ENCODE peak calls at places on chromosome 18, in five cellular contexts. One of them, this sample, is unnamed.

GRCh38 chr18:3261393-3262233 is at the start of gene MYL12B:
- DNase-seq in pancreas: peak
- DNase-seq in upper lobe of left lung: peak
- DNase-seq in heart left ventricle: peak
- DNase-seq in CD8-positive, alpha-beta T cell: peak
- DNase-seq in this sample: peak

GRCh38 chr18:49243391-49243790 is 217.1 kb downstream of the DYM start:
- DNase-seq in pancreas: no peak
- DNase-seq in upper lobe of left lung: no peak
- DNase-seq in heart left ventricle: no peak
- DNase-seq in CD8-positive, alpha-beta T cell: no peak
- DNase-seq in this sample: peak

GRCh38 chr18:28834889-28835288 is 658.0 kb upstream of the CDH2 start:
- DNase-seq in pancreas: no peak
- DNase-seq in upper lobe of left lung: no peak
- DNase-seq in heart left ventricle: no peak
- DNase-seq in CD8-positive, alpha-beta T cell: no peak
- DNase-seq in this sample: peak

GRCh38 chr18:24397131-24397693 is 412 bp downstream of the OSBPL1A start:
- DNase-seq in pancreas: no peak
- DNase-seq in upper lobe of left lung: no peak
- DNase-seq in heart left ventricle: no peak
- DNase-seq in CD8-positive, alpha-beta T cell: no peak
- DNase-seq in this sample: peak

GRCh38 chr18:45175505-45175904 is 439.8 kb upstream of the SLC14A2 start:
- DNase-seq in pancreas: no peak
- DNase-seq in upper lobe of left lung: no peak
- DNase-seq in heart left ventricle: no peak
- DNase-seq in CD8-positive, alpha-beta T cell: no peak
- DNase-seq in this sample: peak

GRCh38 chr18:31206064-31206463 is 43.4 kb upstream of the DSC1 start:
- DNase-seq in pancreas: no peak
- DNase-seq in upper lobe of left lung: no peak
- DNase-seq in heart left ventricle: no peak
- DNase-seq in CD8-positive, alpha-beta T cell: no peak
- DNase-seq in this sample: no peak

GRCh38 chr18:51092097-51092496 is 62.1 kb downstream of the SMAD4 start:
- DNase-seq in pancreas: no peak
- DNase-seq in upper lobe of left lung: no peak
- DNase-seq in heart left ventricle: no peak
- DNase-seq in CD8-positive, alpha-beta T cell: no peak
- DNase-seq in this sample: no peak

GRCh38 chr18:32243358-32243757 is 53.5 kb downstream of the MEP1B start:
- DNase-seq in pancreas: no peak
- DNase-seq in upper lobe of left lung: peak
- DNase-seq in heart left ventricle: no peak
- DNase-seq in CD8-positive, alpha-beta T cell: no peak
- DNase-seq in this sample: no peak

GRCh38 chr18:67549946-67550345 is 33.4 kb upstream of the DSEL start:
- DNase-seq in pancreas: no peak
- DNase-seq in upper lobe of left lung: no peak
- DNase-seq in heart left ventricle: no peak
- DNase-seq in CD8-positive, alpha-beta T cell: no peak
- DNase-seq in this sample: no peak

GRCh38 chr18:23320709-23321236 is 132.3 kb upstream of the RIOK3 start:
- DNase-seq in pancreas: no peak
- DNase-seq in upper lobe of left lung: no peak
- DNase-seq in heart left ventricle: no peak
- DNase-seq in CD8-positive, alpha-beta T cell: no peak
- DNase-seq in this sample: no peak

GRCh38 chr18:63160172-63160995 is 159.2 kb downstream of the BCL2 start:
- DNase-seq in pancreas: no peak
- DNase-seq in upper lobe of left lung: no peak
- DNase-seq in heart left ventricle: no peak
- DNase-seq in CD8-positive, alpha-beta T cell: no peak
- DNase-seq in this sample: peak

GRCh38 chr18:57110295-57110694 is 36.6 kb upstream of the BOD1L2 start:
- DNase-seq in pancreas: no peak
- DNase-seq in upper lobe of left lung: no peak
- DNase-seq in heart left ventricle: no peak
- DNase-seq in CD8-positive, alpha-beta T cell: no peak
- DNase-seq in this sample: peak

GRCh38 chr18:61841709-61842108 is 51.1 kb downstream of the RNF152 start:
- DNase-seq in pancreas: no peak
- DNase-seq in upper lobe of left lung: no peak
- DNase-seq in heart left ventricle: no peak
- DNase-seq in CD8-positive, alpha-beta T cell: no peak
- DNase-seq in this sample: no peak

GRCh38 chr18:56815926-56816325 is 164.8 kb downstream of the WDR7 start:
- DNase-seq in pancreas: no peak
- DNase-seq in upper lobe of left lung: no peak
- DNase-seq in heart left ventricle: no peak
- DNase-seq in CD8-positive, alpha-beta T cell: no peak
- DNase-seq in this sample: peak

GRCh38 chr18:54590945-54591344 is at the start of gene DYNAP:
- DNase-seq in pancreas: no peak
- DNase-seq in upper lobe of left lung: no peak
- DNase-seq in heart left ventricle: no peak
- DNase-seq in CD8-positive, alpha-beta T cell: no peak
- DNase-seq in this sample: no peak

GRCh38 chr18:46134920-46135675 is 30.9 kb downstream of the HAUS1 start:
- DNase-seq in pancreas: no peak
- DNase-seq in upper lobe of left lung: no peak
- DNase-seq in heart left ventricle: peak
- DNase-seq in CD8-positive, alpha-beta T cell: no peak
- DNase-seq in this sample: no peak

GRCh38 chr18:47054369-47054768 is 18.9 kb upstream of the ELOA2 start:
- DNase-seq in pancreas: no peak
- DNase-seq in upper lobe of left lung: no peak
- DNase-seq in heart left ventricle: no peak
- DNase-seq in CD8-positive, alpha-beta T cell: no peak
- DNase-seq in this sample: no peak

GRCh38 chr18:12420831-12421421 is 13.2 kb downstream of the PRELID3A start:
- DNase-seq in pancreas: peak
- DNase-seq in upper lobe of left lung: peak
- DNase-seq in heart left ventricle: no peak
- DNase-seq in CD8-positive, alpha-beta T cell: no peak
- DNase-seq in this sample: no peak

GRCh38 chr18:10062292-10062940 is 148.6 kb downstream of the VAPA start:
- DNase-seq in pancreas: no peak
- DNase-seq in upper lobe of left lung: no peak
- DNase-seq in heart left ventricle: no peak
- DNase-seq in CD8-positive, alpha-beta T cell: no peak
- DNase-seq in this sample: no peak

DNA sequence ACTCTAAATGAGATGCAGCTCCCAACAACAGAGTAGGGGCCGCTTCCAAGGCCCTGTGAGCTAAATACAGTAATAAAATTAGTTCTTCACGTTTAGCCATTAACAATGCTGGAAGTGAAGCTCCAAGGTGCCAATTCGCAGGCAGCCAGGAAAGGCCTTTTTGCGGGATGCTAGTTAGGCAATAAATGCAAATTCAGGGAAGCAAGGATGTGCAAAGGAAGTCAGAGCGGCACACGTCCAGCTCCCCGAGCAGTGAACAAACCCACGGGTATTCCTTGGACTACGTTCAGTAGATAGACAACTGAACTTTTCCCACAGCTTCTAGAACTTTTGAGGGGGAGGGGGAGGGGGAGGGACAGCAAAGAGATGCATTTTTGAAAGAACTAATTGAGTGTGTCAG is 6.9 kb downstream of the ZNF516 start:
- DNase-seq in pancreas: no peak
- DNase-seq in upper lobe of left lung: no peak
- DNase-seq in heart left ventricle: no peak
- DNase-seq in CD8-positive, alpha-beta T cell: no peak
- DNase-seq in this sample: peak
- H3K4me3 ChIP-seq in pancreas: no peak
- H3K4me3 ChIP-seq in upper lobe of left lung: no peak
- H3K4me3 ChIP-seq in heart left ventricle: peak
- H3K4me3 ChIP-seq in CD8-positive, alpha-beta T cell: no peak
- H3K4me3 ChIP-seq in this sample: no peak

GRCh38 chr18:25454270-25454659 is 102.3 kb upstream of the ZNF521 start:
- DNase-seq in pancreas: no peak
- DNase-seq in upper lobe of left lung: no peak
- DNase-seq in heart left ventricle: no peak
- DNase-seq in CD8-positive, alpha-beta T cell: no peak
- DNase-seq in this sample: no peak
- TF ChIP-seq CTCF in pancreas: no peak
- TF ChIP-seq CTCF in upper lobe of left lung: no peak
- TF ChIP-seq CTCF in heart left ventricle: no peak
- TF ChIP-seq CTCF in CD8-positive, alpha-beta T cell: no peak
- TF ChIP-seq CTCF in this sample: no peak

DNA sequence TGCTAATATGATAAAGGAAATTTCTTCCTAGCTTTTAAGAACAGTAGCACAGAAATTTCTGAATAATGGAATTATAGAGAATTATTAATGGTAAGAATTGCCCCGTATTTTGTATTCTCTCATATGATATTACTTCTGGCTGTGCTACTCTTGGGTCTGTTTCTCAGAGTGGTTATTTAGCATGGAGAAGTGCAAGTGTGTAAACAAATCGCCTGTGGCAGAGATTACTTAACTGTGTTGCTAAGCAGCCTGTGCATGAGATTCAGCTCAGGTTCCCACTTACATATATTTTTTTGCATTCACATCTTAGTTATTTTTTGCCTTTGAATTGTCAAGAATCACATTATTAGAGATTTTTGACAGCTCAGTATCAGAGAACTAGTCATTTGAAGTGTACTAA is 80.1 kb upstream of the NFATC1 start:
- DNase-seq in pancreas: no peak
- DNase-seq in upper lobe of left lung: no peak
- DNase-seq in heart left ventricle: no peak
- DNase-seq in CD8-positive, alpha-beta T cell: no peak
- DNase-seq in this sample: no peak
- H3K4me3 ChIP-seq in pancreas: no peak
- H3K4me3 ChIP-seq in upper lobe of left lung: no peak
- H3K4me3 ChIP-seq in heart left ventricle: no peak
- H3K4me3 ChIP-seq in CD8-positive, alpha-beta T cell: no peak
- H3K4me3 ChIP-seq in this sample: no peak

DNA sequence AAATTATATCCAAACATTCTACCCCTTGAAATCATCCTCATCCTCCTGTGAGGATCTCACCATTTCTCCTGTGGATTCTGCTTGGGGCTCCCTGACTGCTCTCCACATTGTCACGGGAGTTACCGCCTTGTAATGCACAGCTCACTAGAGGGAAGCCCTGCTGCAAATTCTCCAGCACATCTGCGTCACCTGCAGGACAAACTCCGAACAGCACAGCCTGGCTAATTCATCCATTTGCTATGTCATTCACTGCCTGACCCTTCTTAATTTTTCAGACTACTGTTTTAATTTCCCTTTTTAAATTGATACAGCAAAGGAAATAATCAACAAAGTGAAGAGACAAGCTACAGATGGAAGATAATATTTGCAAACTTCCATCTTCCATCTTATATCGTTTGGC is 627.4 kb downstream of the FBXO15 start:
- DNase-seq in pancreas: no peak
- DNase-seq in upper lobe of left lung: no peak
- DNase-seq in heart left ventricle: no peak
- DNase-seq in CD8-positive, alpha-beta T cell: no peak
- DNase-seq in this sample: peak
- TF ChIP-seq CTCF in pancreas: no peak
- TF ChIP-seq CTCF in upper lobe of left lung: no peak
- TF ChIP-seq CTCF in heart left ventricle: no peak
- TF ChIP-seq CTCF in CD8-positive, alpha-beta T cell: no peak
- TF ChIP-seq CTCF in this sample: peak

DNA sequence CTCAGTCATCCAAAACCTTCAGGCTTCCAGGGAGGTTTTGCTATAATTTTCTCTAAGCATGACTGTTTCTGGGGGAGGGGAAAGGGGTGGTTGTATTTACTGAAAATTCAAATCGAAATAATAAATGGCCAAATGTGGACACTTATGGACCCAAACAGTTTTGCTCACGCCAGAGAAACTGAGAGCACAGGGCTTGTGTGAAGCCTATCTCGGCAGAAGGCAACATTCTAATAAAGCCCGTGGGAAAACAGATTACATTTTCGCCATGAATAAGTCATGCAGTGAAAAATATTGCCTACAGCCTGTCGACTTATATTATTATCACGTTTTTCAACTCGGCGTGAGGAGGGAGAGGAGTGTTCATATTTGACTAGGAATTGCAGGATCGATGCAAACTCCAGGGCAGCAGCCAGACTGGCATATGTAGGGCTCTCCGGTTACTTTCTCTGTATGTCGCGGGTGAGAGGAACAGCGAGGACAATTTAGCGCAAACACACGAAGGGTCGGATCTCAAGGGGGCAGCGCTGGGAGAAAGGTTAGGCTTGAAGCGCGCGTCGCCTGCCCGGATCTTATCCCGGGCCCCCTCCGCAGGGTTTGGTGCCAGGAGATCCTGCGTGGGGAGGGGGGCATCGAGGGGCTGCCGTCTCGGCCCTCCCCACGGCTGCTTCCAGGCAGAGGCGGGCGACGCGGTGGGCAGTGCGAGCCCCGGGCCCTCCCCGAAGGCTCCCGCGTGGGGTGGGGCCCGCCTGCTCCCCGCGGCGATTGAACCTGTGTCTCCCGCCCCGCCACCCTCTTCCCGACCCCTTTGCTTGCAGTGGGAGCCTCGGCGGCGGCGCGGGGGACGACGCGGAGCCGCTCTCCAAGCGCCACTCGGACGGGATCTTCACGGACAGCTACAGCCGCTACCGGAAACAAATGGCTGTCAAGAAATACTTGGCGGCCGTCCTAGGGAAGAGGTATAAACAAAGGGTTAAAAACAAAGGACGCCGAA is 4.3 kb downstream of the ADCYAP1 start:
- DNase-seq in pancreas: peak
- DNase-seq in upper lobe of left lung: peak
- DNase-seq in heart left ventricle: no peak
- DNase-seq in CD8-positive, alpha-beta T cell: no peak
- DNase-seq in this sample: no peak
- H3K4me3 ChIP-seq in pancreas: peak
- H3K4me3 ChIP-seq in upper lobe of left lung: peak
- H3K4me3 ChIP-seq in heart left ventricle: peak
- H3K4me3 ChIP-seq in CD8-positive, alpha-beta T cell: peak
- H3K4me3 ChIP-seq in this sample: no peak

DNA sequence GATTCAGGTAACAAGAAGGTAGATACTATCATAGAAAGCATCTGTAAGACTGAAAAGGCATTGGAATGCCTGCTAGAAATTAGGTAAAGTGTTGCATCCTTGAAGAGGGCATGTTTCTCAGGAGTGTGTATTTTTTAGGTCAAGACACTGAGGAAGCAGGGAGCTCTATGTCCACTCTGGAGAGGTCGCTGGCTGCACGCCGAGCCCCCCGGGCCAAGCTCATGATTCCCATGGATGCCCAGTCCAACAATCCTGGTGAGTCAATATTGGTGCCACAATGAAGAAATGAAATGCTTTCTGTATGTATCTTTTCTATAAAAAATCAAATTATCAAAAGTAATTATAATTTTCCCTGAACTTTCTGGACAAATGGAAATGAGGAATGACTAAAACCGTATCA is 756.7 kb downstream of the MBD2 start:
- DNase-seq in pancreas: no peak
- DNase-seq in upper lobe of left lung: peak
- DNase-seq in heart left ventricle: no peak
- DNase-seq in CD8-positive, alpha-beta T cell: no peak
- DNase-seq in this sample: no peak
- TF ChIP-seq CTCF in pancreas: no peak
- TF ChIP-seq CTCF in upper lobe of left lung: no peak
- TF ChIP-seq CTCF in heart left ventricle: no peak
- TF ChIP-seq CTCF in CD8-positive, alpha-beta T cell: no peak
- TF ChIP-seq CTCF in this sample: no peak